ENCODE peak calls at places on chromosome 5, in nine cellular contexts. One of them, this sample, is unnamed.
A peak's percentile ranks its signal among the peaks of the same experiment; 100 is the strongest.

GRCh38 chr5:175384724-175385552 is 59.0 kb downstream of the DRD1 start:
- DNase-seq in A172: no peak
- DNase-seq in Panc1: no peak
- DNase-seq in HFF-Myc: no peak
- DNase-seq in Kasumi-1: no peak
- DNase-seq in GM18507: no peak
- DNase-seq in activated T-helper 9 cell treated with anti-CD3 and anti-CD28 coated beads, Interleukin-2, amount 50 U/mL, for 16 hours: no peak
- DNase-seq in endothelial cell: no peak
- DNase-seq in pancreas: no peak
- DNase-seq in this sample: no peak

GRCh38 chr5:10689391-10690081 is 71.5 kb downstream of the DAP start:
- DNase-seq in A172: peak; percentile 85
- DNase-seq in Panc1: no peak
- DNase-seq in HFF-Myc: no peak
- DNase-seq in Kasumi-1: no peak
- DNase-seq in GM18507: no peak
- DNase-seq in activated T-helper 9 cell treated with anti-CD3 and anti-CD28 coated beads, Interleukin-2, amount 50 U/mL, for 16 hours: no peak
- DNase-seq in endothelial cell: peak; percentile 56
- DNase-seq in pancreas: no peak
- DNase-seq in this sample: peak; percentile 31

GRCh38 chr5:172502410-172502809 is 48.1 kb upstream of the SH3PXD2B start:
- DNase-seq in A172: no peak
- DNase-seq in Panc1: no peak
- DNase-seq in HFF-Myc: no peak
- DNase-seq in Kasumi-1: no peak
- DNase-seq in GM18507: no peak
- DNase-seq in activated T-helper 9 cell treated with anti-CD3 and anti-CD28 coated beads, Interleukin-2, amount 50 U/mL, for 16 hours: no peak
- DNase-seq in endothelial cell: no peak
- DNase-seq in pancreas: no peak
- DNase-seq in this sample: no peak

GRCh38 chr5:139964994-139965565 is 78.0 kb downstream of the NRG2 start:
- DNase-seq in A172: no peak
- DNase-seq in Panc1: no peak
- DNase-seq in HFF-Myc: no peak
- DNase-seq in Kasumi-1: no peak
- DNase-seq in GM18507: no peak
- DNase-seq in activated T-helper 9 cell treated with anti-CD3 and anti-CD28 coated beads, Interleukin-2, amount 50 U/mL, for 16 hours: no peak
- DNase-seq in endothelial cell: no peak
- DNase-seq in pancreas: no peak
- DNase-seq in this sample: no peak

GRCh38 chr5:43215073-43215631 is 23.1 kb downstream of the NIM1K start:
- DNase-seq in A172: no peak
- DNase-seq in Panc1: no peak
- DNase-seq in HFF-Myc: no peak
- DNase-seq in Kasumi-1: no peak
- DNase-seq in GM18507: no peak
- DNase-seq in activated T-helper 9 cell treated with anti-CD3 and anti-CD28 coated beads, Interleukin-2, amount 50 U/mL, for 16 hours: no peak
- DNase-seq in endothelial cell: no peak
- DNase-seq in pancreas: no peak
- DNase-seq in this sample: no peak

GRCh38 chr5:167561796-167562195 is 729.6 kb upstream of the WWC1 start:
- DNase-seq in A172: no peak
- DNase-seq in Panc1: no peak
- DNase-seq in HFF-Myc: no peak
- DNase-seq in Kasumi-1: no peak
- DNase-seq in GM18507: no peak
- DNase-seq in activated T-helper 9 cell treated with anti-CD3 and anti-CD28 coated beads, Interleukin-2, amount 50 U/mL, for 16 hours: no peak
- DNase-seq in endothelial cell: no peak
- DNase-seq in pancreas: no peak
- DNase-seq in this sample: no peak

GRCh38 chr5:5710471-5710870 is 288.0 kb downstream of the ICE1 start:
- DNase-seq in A172: no peak
- DNase-seq in Panc1: no peak
- DNase-seq in HFF-Myc: no peak
- DNase-seq in Kasumi-1: no peak
- DNase-seq in GM18507: no peak
- DNase-seq in activated T-helper 9 cell treated with anti-CD3 and anti-CD28 coated beads, Interleukin-2, amount 50 U/mL, for 16 hours: no peak
- DNase-seq in endothelial cell: no peak
- DNase-seq in pancreas: no peak
- DNase-seq in this sample: no peak

GRCh38 chr5:96408276-96408777 is 24.7 kb downstream of the PCSK1 start:
- DNase-seq in A172: peak; percentile 38
- DNase-seq in Panc1: no peak
- DNase-seq in HFF-Myc: no peak
- DNase-seq in Kasumi-1: no peak
- DNase-seq in GM18507: no peak
- DNase-seq in activated T-helper 9 cell treated with anti-CD3 and anti-CD28 coated beads, Interleukin-2, amount 50 U/mL, for 16 hours: no peak
- DNase-seq in endothelial cell: no peak
- DNase-seq in pancreas: no peak
- DNase-seq in this sample: no peak

GRCh38 chr5:166947045-166947444 is 1344.4 kb upstream of the WWC1 start:
- DNase-seq in A172: no peak
- DNase-seq in Panc1: no peak
- DNase-seq in HFF-Myc: no peak
- DNase-seq in Kasumi-1: no peak
- DNase-seq in GM18507: no peak
- DNase-seq in activated T-helper 9 cell treated with anti-CD3 and anti-CD28 coated beads, Interleukin-2, amount 50 U/mL, for 16 hours: no peak
- DNase-seq in endothelial cell: no peak
- DNase-seq in pancreas: no peak
- DNase-seq in this sample: no peak

GRCh38 chr5:97127727-97128126 is 14.7 kb downstream of the LIX1 start:
- DNase-seq in A172: no peak
- DNase-seq in Panc1: no peak
- DNase-seq in HFF-Myc: no peak
- DNase-seq in Kasumi-1: no peak
- DNase-seq in GM18507: no peak
- DNase-seq in activated T-helper 9 cell treated with anti-CD3 and anti-CD28 coated beads, Interleukin-2, amount 50 U/mL, for 16 hours: no peak
- DNase-seq in endothelial cell: no peak
- DNase-seq in pancreas: no peak
- DNase-seq in this sample: no peak

GRCh38 chr5:97142521-97143254 is at the start of gene LIX1:
- DNase-seq in A172: peak; percentile 41
- DNase-seq in Panc1: no peak
- DNase-seq in HFF-Myc: peak; percentile 20
- DNase-seq in Kasumi-1: peak; percentile 75
- DNase-seq in GM18507: no peak
- DNase-seq in activated T-helper 9 cell treated with anti-CD3 and anti-CD28 coated beads, Interleukin-2, amount 50 U/mL, for 16 hours: no peak
- DNase-seq in endothelial cell: peak; percentile 29
- DNase-seq in pancreas: no peak
- DNase-seq in this sample: peak; percentile 71

This sample was measured in SW480.